ENCODE peak calls at places on chromosome 1, in four cellular contexts. W is brain microvascular endothelial cell; O is HT1080; L is activated CD4-positive, alpha-beta T cell treated with anti-CD3 and anti-CD28 coated beads, Interleukin-2, amount 10 ng/mL, durations not matched to agents 24 days and 14 days. R is an unnamed sample.

GRCh38 chr1:26733982-26734381 is 38.2 kb downstream of the ARID1A start:
- DNase-seq in L (peak; percentile 77), O (peak; percentile 71), W (peak; percentile 16), R (peak; percentile 52)

GRCh38 chr1:165826565-165826964 is 849 bp upstream of the UCK2 start:
- DNase-seq in L (no peak), O (no peak), W (no peak), R (no peak)

GRCh38 chr1:184118051-184118450 is 66.5 kb downstream of the TSEN15 start:
- DNase-seq in W (peak; percentile 100), L (no peak), O (peak; percentile 97), R (no peak)

GRCh38 chr1:213569816-213570150 is 418.0 kb upstream of the PROX1 start:
- DNase-seq in O (no peak), L (no peak), W (no peak), R (no peak)

GRCh38 chr1:46197551-46198025 is 646 bp downstream of the POMGNT1 start:
- DNase-seq in W (no peak), L (no peak), O (no peak), R (no peak)

GRCh38 chr1:233707153-233707905 is 93.4 kb downstream of the KCNK1 start:
- DNase-seq in O (peak; percentile 81), W (no peak), L (no peak), R (no peak)

GRCh38 chr1:160205242-160205973 is at the start of gene PEA15:
- DNase-seq in W (peak; percentile 35), O (peak; percentile 20), L (peak; percentile 92), R (peak; percentile 76)

GRCh38 chr1:226364129-226364899 is 43.6 kb downstream of the PARP1 start:
- DNase-seq in L (no peak), W (no peak), O (no peak), R (no peak)

GRCh38 chr1:212186427-212187207 is 98.6 kb upstream of the PPP2R5A start:
- DNase-seq in L (peak; percentile 81), O (no peak), W (no peak), R (peak; percentile 26)

GRCh38 chr1:45913183-45913924 is 109.9 kb downstream of the MAST2 start:
- DNase-seq in O (no peak), L (no peak), W (peak; percentile 81), R (no peak)

GRCh38 chr1:96923753-96924152 is 202.2 kb downstream of the PTBP2 start:
- DNase-seq in L (no peak), W (no peak), O (no peak), R (no peak)

GRCh38 chr1:183331095-183331742 is 87.0 kb downstream of the NMNAT2 start:
- DNase-seq in L (no peak), O (no peak), W (no peak), R (no peak)

GRCh38 chr1:155938220-155938627 is 3.2 kb upstream of the RXFP4 start:
- DNase-seq in L (peak; percentile 84), O (peak; percentile 77), W (peak; percentile 58), R (peak; percentile 46)

GRCh38 chr1:77900687-77901293 is 12.4 kb downstream of the NEXN start:
- DNase-seq in O (peak; percentile 64), W (peak; percentile 32), L (peak; percentile 60), R (no peak)

GRCh38 chr1:227894831-227895451 is 52.8 kb downstream of the WNT9A start:
- DNase-seq in O (no peak), L (no peak), W (no peak), R (peak; percentile 15)